ENCODE peak calls at places on chromosome 21, in six cellular contexts. G is right lobe of liver, E is BE2C, H is upper lobe of right lung, F is foreskin fibroblast, N is AG09309. Q is an unnamed sample.

GRCh38 chr21:31604591-31605190 is 54.8 kb upstream of the SOD1 start:
- DNase-seq in G (peak), E (peak), H (peak), F (peak), N (peak), Q (peak)

GRCh38 chr21:21188513-21189188 is 190.4 kb downstream of the NCAM2 start:
- DNase-seq in G (no peak), E (peak), H (no peak), F (no peak), N (no peak), Q (no peak)

GRCh38 chr21:36330904-36331303 is 10.9 kb downstream of the MORC3 start:
- DNase-seq in G (no peak), E (peak), H (no peak), F (peak), N (no peak), Q (peak)

GRCh38 chr21:42698730-42699129 is 45.3 kb downstream of the PDE9A start:
- DNase-seq in G (no peak), E (no peak), H (peak), F (no peak), N (no peak), Q (no peak)

GRCh38 chr21:35548904-35549615 is 500.0 kb upstream of the RUNX1 start:
- DNase-seq in G (no peak), E (no peak), H (no peak), F (no peak), N (no peak), Q (no peak)

GRCh38 chr21:46527801-46528200 is 69.1 kb downstream of the DIP2A start:
- DNase-seq in G (no peak), E (no peak), H (no peak), F (no peak), N (no peak), Q (no peak)

GRCh38 chr21:21714396-21714795 is 716.2 kb downstream of the NCAM2 start:
- DNase-seq in G (no peak), E (no peak), H (no peak), F (peak), N (no peak), Q (no peak)

GRCh38 chr21:38743772-38744529 is 61.8 kb upstream of the ETS2 start:
- DNase-seq in G (no peak), E (no peak), H (no peak), F (no peak), N (no peak), Q (no peak)

GRCh38 chr21:43703068-43703880 is 15.7 kb upstream of the PDXK start:
- DNase-seq in G (peak), E (no peak), H (no peak), F (peak), N (no peak), Q (peak)

GRCh38 chr21:41406340-41406739 is 19.7 kb upstream of the MX1 start:
- DNase-seq in G (no peak), E (no peak), H (no peak), F (no peak), N (no peak), Q (no peak)

GRCh38 chr21:38834725-38835124 is 29.0 kb downstream of the ETS2 start:
- DNase-seq in G (peak), E (no peak), H (no peak), F (no peak), N (no peak), Q (no peak)

GRCh38 chr21:28069446-28069845 is 923.2 kb downstream of the LTN1 start:
- DNase-seq in G (no peak), E (no peak), H (no peak), F (peak), N (no peak), Q (no peak)

GRCh38 chr21:44024257-44024656 is 12.1 kb downstream of the TRAPPC10 start:
- DNase-seq in G (no peak), E (no peak), H (no peak), F (no peak), N (no peak), Q (no peak)

GRCh38 chr21:37292946-37293345 is 25.8 kb upstream of the VPS26C start:
- DNase-seq in G (no peak), E (no peak), H (no peak), F (peak), N (no peak), Q (no peak)

GRCh38 chr21:35352066-35352770 is 303.1 kb upstream of the RUNX1 start:
- DNase-seq in G (no peak), E (no peak), H (no peak), F (peak), N (peak), Q (no peak)

GRCh38 chr21:19704832-19705231 is 1293.4 kb upstream of the NCAM2 start:
- DNase-seq in G (no peak), E (no peak), H (no peak), F (no peak), N (no peak), Q (no peak)

GRCh38 chr21:16194851-16195251 is 465.1 kb downstream of the USP25 start:
- DNase-seq in G (no peak), E (no peak), H (no peak), F (peak), N (no peak), Q (peak)

GRCh38 chr21:16519656-16520055 is 789.9 kb downstream of the USP25 start:
- DNase-seq in G (no peak), E (no peak), H (no peak), F (no peak), N (no peak), Q (no peak)

GRCh38 chr21:14306143-14306907 is 76.6 kb downstream of the HSPA13 start:
- DNase-seq in G (no peak), E (no peak), H (no peak), F (peak), N (no peak), Q (no peak)

GRCh38 chr21:15243356-15243755 is 178.6 kb upstream of the NRIP1 start:
- DNase-seq in G (no peak), E (no peak), H (no peak), F (no peak), N (no peak), Q (no peak)

GRCh38 chr21:46452719-46453118 is 6.0 kb upstream of the DIP2A start:
- DNase-seq in G (no peak), E (no peak), H (no peak), F (no peak), N (no peak), Q (no peak)

GRCh38 chr21:33075128-33075527 is 5.2 kb downstream of the OLIG1 start:
- DNase-seq in G (no peak), E (no peak), H (no peak), F (peak), N (no peak), Q (no peak)

GRCh38 chr21:33080376-33080775 is 10.4 kb downstream of the OLIG1 start:
- DNase-seq in G (no peak), E (no peak), H (no peak), F (no peak), N (no peak), Q (no peak)

GRCh38 chr21:33075596-33076195 is 5.8 kb downstream of the OLIG1 start:
- DNase-seq in G (no peak), E (no peak), H (no peak), F (no peak), N (no peak), Q (no peak)

GRCh38 chr21:33078907-33079582 is 9.1 kb downstream of the OLIG1 start:
- DNase-seq in G (no peak), E (no peak), H (no peak), F (peak), N (no peak), Q (no peak)

DNA sequence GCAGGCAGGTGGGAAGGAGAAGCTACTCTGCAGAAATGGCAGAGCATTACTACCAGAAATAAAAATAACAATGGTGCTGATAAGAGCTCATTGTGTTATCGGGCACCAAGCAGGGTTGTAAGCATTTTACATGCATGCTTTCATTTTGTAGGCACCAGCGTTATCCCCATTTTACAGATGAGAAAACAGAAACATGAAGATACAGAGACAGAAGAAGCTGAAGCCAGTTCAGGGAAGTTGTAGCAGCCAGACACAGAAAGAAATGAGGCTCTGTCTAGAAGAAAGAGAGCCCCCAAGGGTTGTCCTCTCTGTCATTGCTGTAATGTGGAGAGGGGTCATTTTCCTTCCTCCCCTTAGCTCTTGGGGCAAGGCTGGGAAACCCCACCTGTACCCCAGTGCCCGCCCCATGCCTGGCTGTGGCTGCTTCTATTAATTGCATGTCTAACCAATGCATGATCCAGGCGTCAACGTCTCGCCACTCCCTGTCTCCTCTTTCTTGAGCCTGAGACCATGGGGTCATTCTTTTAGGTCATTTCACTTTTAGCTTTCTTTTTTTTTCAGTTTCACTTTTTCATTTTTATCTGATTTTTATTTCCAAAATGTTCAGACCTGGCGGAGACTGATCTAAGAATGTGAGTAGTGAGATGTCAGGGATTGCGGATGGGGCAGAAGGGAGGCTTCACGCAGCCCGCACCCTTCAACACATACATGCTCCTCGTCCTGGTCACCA is 6.8 kb downstream of the OLIG1 start:
- DNase-seq in G (no peak), E (no peak), H (no peak), F (no peak), N (no peak), Q (no peak)
- TF ChIP-seq CTCF in G (no peak), E (no peak), H (no peak), F (no peak), N (no peak), Q (no peak)

GRCh38 chr21:24590261-24590660 is 1017.0 kb downstream of the MRPL39 start:
- DNase-seq in G (no peak), E (no peak), H (no peak), F (no peak), N (no peak), Q (no peak)

GRCh38 chr21:24594082-24594481 is 1013.2 kb downstream of the MRPL39 start:
- DNase-seq in G (no peak), E (no peak), H (no peak), F (no peak), N (no peak), Q (no peak)
- TF ChIP-seq CTCF in G (no peak), E (peak), H (no peak), F (no peak), N (no peak), Q (no peak)

GRCh38 chr21:45152265-45152746 is 77.9 kb downstream of the ADARB1 start:
- DNase-seq in G (no peak), E (peak), H (peak), F (no peak), N (no peak), Q (peak)
- TF ChIP-seq CTCF in G (peak), E (peak), H (peak), F (no peak), N (no peak), Q (peak)

DNA sequence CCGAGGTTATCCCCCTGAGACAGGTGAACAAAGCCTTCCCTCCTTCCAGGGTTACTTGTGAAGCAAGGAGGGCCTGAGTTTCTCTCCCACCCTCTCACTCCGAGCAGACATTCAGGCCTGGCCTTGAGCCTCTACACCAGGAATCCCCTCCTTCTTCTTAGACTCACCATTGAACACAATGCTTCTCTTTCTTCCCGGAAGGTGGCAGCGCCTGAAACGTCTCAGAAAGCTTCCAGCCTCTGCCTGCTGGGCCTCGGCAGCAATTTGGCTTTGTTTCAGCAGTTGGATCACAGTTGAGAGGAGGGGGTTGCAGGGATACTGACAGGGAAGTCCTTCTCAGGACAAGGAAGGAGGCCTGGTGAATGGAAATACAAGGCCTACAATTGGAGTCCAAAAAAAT is 6.3 kb downstream of the CLDN8 start:
- DNase-seq in G (no peak), E (no peak), H (no peak), F (no peak), N (no peak), Q (peak)
- TF ChIP-seq CTCF in G (no peak), E (no peak), H (no peak), F (no peak), N (no peak), Q (no peak)

DNA sequence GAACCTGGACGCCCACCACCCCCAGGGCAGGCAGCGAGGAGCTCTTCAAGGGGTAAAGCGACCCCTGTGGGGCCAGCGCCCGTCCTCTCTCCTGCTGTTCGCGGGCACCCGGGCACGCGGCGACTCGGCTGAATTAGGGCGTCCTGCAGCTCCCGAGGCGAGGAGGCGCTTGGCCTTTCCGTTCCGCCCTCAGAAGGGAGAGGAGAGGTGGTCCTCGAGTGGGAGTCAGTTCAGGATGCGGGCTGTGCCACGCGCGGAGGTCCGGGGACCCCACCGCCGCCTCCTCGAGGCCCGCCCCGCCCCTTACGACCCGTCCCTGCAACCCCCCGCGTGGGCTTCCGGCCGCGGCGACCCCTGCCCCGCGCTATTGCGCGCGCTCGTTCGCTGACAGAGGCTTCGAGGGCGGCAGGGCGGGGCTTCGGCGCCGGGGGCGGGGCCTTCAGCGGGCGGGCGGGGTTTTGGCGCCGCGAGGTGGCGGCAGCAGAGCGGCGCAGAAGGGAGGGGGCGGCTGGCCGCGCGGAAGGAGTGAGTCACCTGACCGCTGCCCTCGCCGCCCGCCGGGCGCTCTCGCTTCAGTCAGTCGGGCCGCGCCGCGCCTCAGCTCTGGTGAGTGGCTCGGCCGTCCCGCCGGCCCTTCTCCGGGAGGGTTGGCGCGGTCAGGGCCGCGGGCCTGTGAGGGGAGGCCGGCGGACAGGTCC is at the start of gene BACH1:
- DNase-seq in G (peak), E (peak), H (peak), F (peak), N (peak), Q (peak)
- TF ChIP-seq CTCF in G (peak), E (no peak), H (peak), F (peak), N (peak), Q (no peak)

DNA sequence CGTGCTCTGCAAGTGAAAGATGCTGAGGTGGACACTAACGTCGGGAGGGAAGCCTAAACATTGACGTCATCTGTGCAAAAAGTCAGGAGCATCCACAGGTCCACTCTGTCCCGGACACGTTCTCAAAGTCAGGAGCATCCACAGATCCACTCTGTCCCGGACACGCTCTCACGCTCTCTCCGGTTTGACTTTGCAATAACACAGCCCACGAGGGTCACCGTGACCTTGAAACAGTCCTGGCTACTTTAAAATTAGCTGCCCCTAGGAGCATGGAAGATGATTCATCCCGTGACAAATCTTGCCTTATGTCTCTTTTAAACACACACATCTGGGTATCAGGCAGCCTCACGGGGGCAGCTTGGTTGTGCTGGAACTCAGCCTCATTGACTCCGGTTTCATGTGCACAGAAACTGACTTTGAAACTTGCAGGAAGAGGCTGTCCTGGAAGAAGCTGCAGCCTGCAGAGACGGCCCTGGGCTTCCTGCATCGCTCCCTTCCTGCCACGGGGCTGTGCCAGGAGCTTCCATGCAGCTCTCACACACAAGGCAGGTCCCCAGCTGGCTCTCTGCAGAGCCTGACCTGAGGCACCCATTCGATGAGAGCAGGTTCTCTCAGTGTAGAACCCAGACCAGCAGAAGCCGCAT is 18.1 kb upstream of the COL18A1 start:
- DNase-seq in G (peak), E (peak), H (peak), F (peak), N (peak), Q (no peak)
- TF ChIP-seq CTCF in G (no peak), E (no peak), H (no peak), F (peak), N (peak), Q (no peak)

GRCh38 chr21:40351006-40351405 is 483.8 kb downstream of the PCP4 start:
- DNase-seq in G (no peak), E (no peak), H (no peak), F (no peak), N (no peak), Q (no peak)

GRCh38 chr21:40355076-40355475 is 487.8 kb downstream of the PCP4 start:
- DNase-seq in G (no peak), E (no peak), H (no peak), F (no peak), N (no peak), Q (no peak)

DNA sequence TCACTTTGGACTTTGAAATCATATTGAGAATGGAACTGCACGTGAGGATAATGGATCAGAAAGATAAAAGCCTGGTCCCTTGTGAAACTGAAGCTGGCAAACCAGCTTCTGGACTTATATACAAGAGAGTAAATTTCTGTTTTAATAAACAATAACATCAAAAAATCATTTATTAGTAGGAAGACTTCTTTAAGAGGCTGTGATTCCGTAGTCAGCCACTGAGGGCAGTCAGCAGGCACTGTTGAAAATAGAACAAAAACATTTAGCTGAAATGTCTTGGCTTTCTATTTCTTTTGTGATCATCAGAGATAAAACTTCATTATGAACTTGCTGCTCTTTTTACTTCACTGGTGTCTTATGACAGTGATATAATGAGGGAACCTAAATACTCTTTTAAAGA is 489.4 kb downstream of the PCP4 start:
- DNase-seq in G (no peak), E (no peak), H (no peak), F (no peak), N (no peak), Q (no peak)
- TF ChIP-seq CTCF in G (no peak), E (no peak), H (no peak), F (no peak), N (no peak), Q (peak)

DNA sequence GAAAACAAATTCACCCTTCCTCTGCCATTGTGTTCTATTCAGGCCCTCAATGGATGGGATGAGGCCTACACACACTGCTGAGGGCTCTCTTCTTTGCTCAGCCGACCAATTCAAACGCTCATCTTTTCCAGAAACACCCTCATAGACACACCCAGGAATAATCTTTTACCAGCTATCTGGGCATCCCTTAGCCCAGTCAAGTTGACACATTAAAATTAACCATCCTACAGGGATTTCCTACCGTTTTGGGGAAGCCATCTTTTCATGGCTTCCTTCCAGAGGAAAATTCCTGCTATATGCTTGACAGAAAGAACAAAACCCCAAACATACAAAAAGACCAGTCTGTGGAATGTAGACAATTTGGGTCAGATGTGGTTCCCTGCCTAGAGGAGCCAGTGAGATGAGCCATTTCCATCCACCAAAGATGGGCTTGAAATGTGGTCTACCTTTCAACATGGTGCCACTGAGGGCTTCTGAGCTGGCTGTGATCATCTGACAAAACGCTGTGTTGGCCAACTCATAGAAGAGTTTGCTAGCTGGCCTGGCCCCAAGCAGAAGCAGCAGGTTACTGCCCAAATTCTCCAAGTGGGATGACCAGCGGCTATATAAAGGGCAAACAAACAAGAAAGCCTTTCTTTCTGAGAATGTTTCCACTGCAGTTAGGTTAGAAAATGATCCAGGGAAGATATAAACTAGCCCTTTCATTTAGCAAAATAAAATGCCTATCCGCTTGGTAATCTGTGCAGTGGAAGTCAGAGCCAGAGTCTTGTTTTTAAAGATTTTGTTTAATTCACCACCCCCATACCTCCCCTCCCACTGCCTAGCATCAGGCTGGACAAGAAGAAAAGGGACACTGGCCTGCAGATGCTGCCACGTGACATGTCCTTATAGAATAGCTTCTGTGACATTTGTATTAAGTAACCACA is 69.1 kb upstream of the MRPS6 start:
- DNase-seq in G (no peak), E (no peak), H (no peak), F (no peak), N (no peak), Q (no peak)
- TF ChIP-seq CTCF in G (no peak), E (no peak), H (no peak), F (no peak), N (no peak), Q (no peak)